ENCODE peak calls at places on chromosomes 1 and 21, in nine cellular contexts. G is sigmoid colon; U is ovary; E is neuronal stem cell; K is upper lobe of right lung; Y is CD8-positive, alpha-beta memory T cell; O is psoas muscle; J is HAP-1; I is uterus. X is an unnamed sample.
A peak's percentile ranks its signal among the peaks of the same experiment; 100 is the strongest.

GRCh38 chr1:210244746-210245367 is 12.3 kb downstream of the SERTAD4 start:
- DNase-seq in G (no peak), U (no peak), E (no peak), K (no peak), Y (no peak), O (no peak), J (no peak), I (no peak), X (no peak)

GRCh38 chr1:145720878-145721671 is 1.8 kb downstream of the CD160 start:
- DNase-seq in G (peak; percentile 83), U (peak; percentile 79), E (peak; percentile 67), K (peak; percentile 83), Y (peak; percentile 58), O (peak; percentile 81), J (peak; percentile 84), I (peak; percentile 71), X (peak; percentile 77)

GRCh38 chr1:20476260-20477038 is 9.6 kb downstream of the CAMK2N1 start:
- DNase-seq in G (no peak), U (peak; percentile 85), E (no peak), K (no peak), Y (no peak), O (peak; percentile 72), J (peak; percentile 58), I (peak; percentile 32), X (peak; percentile 21)

GRCh38 chr1:186925881-186926676 is 97.3 kb downstream of the PLA2G4A start:
- DNase-seq in G (no peak), U (no peak), E (no peak), K (no peak), Y (no peak), O (no peak), J (no peak), I (no peak), X (no peak)

GRCh38 chr1:192521734-192522133 is 53.8 kb upstream of the RGS1 start:
- DNase-seq in G (no peak), U (no peak), E (no peak), K (no peak), Y (no peak), O (no peak), J (no peak), I (no peak), X (no peak)

GRCh38 chr1:55868026-55868425 is 652.9 kb upstream of the USP24 start:
- DNase-seq in G (no peak), U (no peak), E (no peak), K (no peak), Y (no peak), O (no peak), J (no peak), I (no peak), X (peak; percentile 17)

GRCh38 chr1:19484338-19484792 is 974 bp downstream of the CAPZB start:
- DNase-seq in G (peak; percentile 73), U (peak; percentile 59), E (no peak), K (peak; percentile 71), Y (peak; percentile 39), O (no peak), J (peak; percentile 41), I (no peak), X (no peak)

GRCh38 chr1:221035680-221036153 is 156.5 kb downstream of the HLX start:
- DNase-seq in G (no peak), U (no peak), E (no peak), K (no peak), Y (no peak), O (no peak), J (no peak), I (no peak), X (peak; percentile 60)

GRCh38 chr1:58585591-58586151 is 8.6 kb upstream of the TACSTD2 start:
- DNase-seq in G (peak; percentile 71), U (no peak), E (no peak), K (no peak), Y (no peak), O (no peak), J (no peak), I (no peak), X (no peak)

GRCh38 chr1:153752561-153753195 is 22.5 kb upstream of the SLC27A3 start:
- DNase-seq in G (peak; percentile 92), U (peak; percentile 87), E (no peak), K (no peak), Y (no peak), O (no peak), J (no peak), I (peak; percentile 91), X (peak; percentile 23)

GRCh38 chr1:14968251-14968812 is 185.2 kb upstream of the TMEM51 start:
- DNase-seq in G (peak; percentile 85), U (no peak), E (no peak), K (no peak), Y (no peak), O (peak; percentile 67), J (no peak), I (no peak), X (peak; percentile 85)

DNA sequence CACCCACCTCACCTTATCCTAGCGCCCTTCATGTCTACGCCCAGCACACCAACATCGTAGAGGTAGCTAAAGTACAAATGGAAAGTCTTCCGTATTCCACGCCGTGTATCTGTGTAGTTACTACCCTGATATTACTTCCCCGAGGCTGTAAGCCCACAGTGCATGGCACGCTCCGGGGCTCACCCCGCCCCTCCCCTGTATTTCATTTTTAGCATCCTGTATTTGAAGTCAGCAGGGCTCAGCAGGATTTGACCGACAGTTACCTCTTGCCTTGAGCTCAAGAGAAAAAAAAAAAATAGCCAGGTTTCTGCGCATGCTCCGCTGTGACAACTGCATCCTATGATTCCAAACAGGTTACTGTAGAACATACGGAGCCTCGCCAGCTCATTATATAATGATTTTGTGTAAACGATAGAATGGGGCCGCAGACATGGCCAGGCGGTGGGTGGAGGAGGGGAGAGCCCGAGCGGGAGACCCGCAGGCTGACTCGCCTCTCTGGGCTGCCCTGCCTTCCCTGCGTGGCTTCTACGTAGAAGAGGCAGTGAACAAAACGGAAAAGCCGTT is 1.3 kb downstream of the ABCG1 start:
- DNase-seq in G (peak; percentile 89), U (peak; percentile 40), E (peak; percentile 46), K (no peak), Y (peak; percentile 91), O (peak; percentile 70), J (no peak), I (peak; percentile 25), X (no peak)
- H3K4me3 ChIP-seq in G (peak overlapping the region; percentile 66), U (peak overlapping the region; percentile 35), E (no peak overlapping the region), K (peak overlapping the region; percentile 71), Y (peak overlapping the region; percentile 83), O (peak overlapping the region; percentile 92), J (no peak overlapping the region), I (peak overlapping the region; percentile 49), X (peak overlapping the region; percentile 45)

GRCh38 chr1:248704556-248704955 is 2.0 kb upstream of the OR14I1 start:
- DNase-seq in G (no peak), U (no peak), E (no peak), K (no peak), Y (no peak), O (no peak), J (no peak), I (no peak), X (no peak)
- H3K9me3 ChIP-seq in G (no peaks in the 10 kb centered on the region), U (no peaks in the 10 kb centered on the region), E (no peaks in the 10 kb centered on the region), K (no peaks in the 10 kb centered on the region), Y (no peaks in the 10 kb centered on the region), O (no peaks in the 10 kb centered on the region), J (no peaks in the 10 kb centered on the region), I (no peaks in the 10 kb centered on the region), X (no peaks in the 10 kb centered on the region)

DNA sequence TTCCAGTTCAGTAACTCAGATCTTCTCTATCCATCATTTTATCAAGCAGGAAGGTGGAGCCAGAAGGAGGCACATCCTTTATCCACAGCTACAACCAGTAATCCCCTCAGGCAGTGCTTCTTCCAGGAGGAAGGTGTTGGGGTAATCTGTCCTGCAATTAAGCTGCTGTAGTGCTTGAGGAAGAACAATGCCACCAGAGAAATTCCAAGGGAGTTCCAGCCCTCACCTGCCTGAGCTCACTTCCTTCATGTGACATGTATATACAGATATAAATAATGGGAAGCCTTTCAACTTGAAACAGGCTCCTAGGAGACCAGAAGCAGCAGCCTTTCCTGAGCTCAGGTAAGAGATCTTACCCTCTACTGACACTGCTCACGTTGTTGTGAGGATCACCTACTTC is 2.2 kb upstream of the IL20 start:
- DNase-seq in G (no peak), U (no peak), E (no peak), K (no peak), Y (no peak), O (no peak), J (no peak), I (no peak), X (no peak)
- H3K27me3 ChIP-seq in G (no peaks in the 10 kb centered on the region), U (no peaks in the 10 kb centered on the region), E (no peaks in the 10 kb centered on the region), K (no peaks in the 10 kb centered on the region), Y (no peaks in the 10 kb centered on the region), O (no peaks in the 10 kb centered on the region), J (peaks cover 2% of the 10 kb centered on the region), I (no peaks in the 10 kb centered on the region), X (peaks cover 4% of the 10 kb centered on the region)

DNA sequence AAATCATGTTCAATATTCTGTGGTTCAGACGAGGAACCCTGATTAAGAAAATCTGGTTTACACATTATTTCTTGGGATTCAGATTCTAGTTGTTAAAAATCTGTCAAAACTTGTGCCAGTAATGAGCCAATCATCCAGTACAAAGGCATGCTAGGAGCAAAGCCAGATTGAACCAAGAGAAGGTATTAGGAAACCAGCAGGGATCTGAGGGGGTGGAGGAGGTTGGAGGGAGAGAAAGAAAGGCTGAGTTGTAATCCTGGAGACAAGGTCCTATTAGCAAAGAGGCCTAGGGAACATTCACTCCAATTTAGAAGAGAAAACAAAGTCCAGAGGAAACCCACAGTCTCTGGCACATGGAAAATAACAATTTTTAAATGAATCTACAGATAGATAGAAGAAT is 352.9 kb downstream of the LTN1 start:
- DNase-seq in G (no peak), U (no peak), E (no peak), K (no peak), Y (no peak), O (no peak), J (no peak), I (no peak), X (peak; percentile 66)
- H3K4me3 ChIP-seq in G (no peak overlapping the region), U (no peak overlapping the region), E (no peak overlapping the region), K (no peak overlapping the region), Y (no peak overlapping the region), O (no peak overlapping the region), J (no peak overlapping the region), I (no peak overlapping the region), X (no peak overlapping the region)

GRCh38 chr1:30295674-30296073 is 427.7 kb downstream of the MATN1 start:
- DNase-seq in G (no peak), U (no peak), E (no peak), K (no peak), Y (no peak), O (no peak), J (no peak), I (no peak), X (no peak)
- H3K9me3 ChIP-seq in G (peaks cover 2% of the 10 kb centered on the region), U (no peaks in the 10 kb centered on the region), E (no peaks in the 10 kb centered on the region), K (no peaks in the 10 kb centered on the region), Y (no peaks in the 10 kb centered on the region), O (no peaks in the 10 kb centered on the region), J (no peaks in the 10 kb centered on the region), I (no peaks in the 10 kb centered on the region), X (peaks cover 2% of the 10 kb centered on the region)

X was measured in MG63.